ENCODE peak calls at places on chromosomes 1 and 21, in nine cellular contexts. D is CD8-positive, alpha-beta memory T cell; V is A673; Z is PC-9; T is adipocyte; N is hepatocyte; Q is psoas muscle; E is tibial nerve; F is HepG2. W is an unnamed sample. For H3K4me1 and H3K36me3, the result is how much of the 10 kb centered on the place peaks cover.

GRCh38 chr1:210233495-210234253 is 1.1 kb downstream of the SERTAD4 start:
- DNase-seq in E (no peak), V (peak), F (no peak), T (peak), D (no peak), N (peak), Z (peak), Q (no peak), W (no peak)

GRCh38 chr1:97170296-97170695 is 448.7 kb downstream of the PTBP2 start:
- DNase-seq in Z (no peak), N (no peak), E (no peak), F (no peak), V (no peak), T (no peak), Q (no peak), D (no peak), W (no peak)

GRCh38 chr1:184494929-184495328 is 108.1 kb downstream of the C1orf21 start:
- DNase-seq in Z (no peak), Q (no peak), N (no peak), F (no peak), V (no peak), D (no peak), T (no peak), E (no peak), W (no peak)

GRCh38 chr1:109252893-109253802 is 3.8 kb downstream of the CELSR2 start:
- DNase-seq in E (no peak), V (peak), D (no peak), Z (no peak), N (no peak), Q (peak), T (no peak), F (no peak), W (peak)

GRCh38 chr1:52238887-52239707 is 97.2 kb downstream of the ZFYVE9 start:
- DNase-seq in N (no peak), Z (no peak), Q (no peak), V (no peak), T (no peak), E (no peak), F (no peak), D (no peak), W (no peak)

GRCh38 chr1:192477630-192478029 is 97.9 kb upstream of the RGS1 start:
- DNase-seq in Q (no peak), T (peak), V (peak), D (no peak), F (peak), E (no peak), N (peak), Z (no peak), W (no peak)

GRCh38 chr1:62218603-62219002 is 24.0 kb downstream of the L1TD1 start:
- DNase-seq in V (no peak), F (no peak), T (no peak), Q (no peak), D (no peak), E (no peak), Z (no peak), N (no peak), W (no peak)

GRCh38 chr1:2391034-2391384 is 345 bp downstream of the MORN1 start:
- DNase-seq in N (peak), Z (no peak), D (peak), E (no peak), T (peak), V (peak), F (no peak), Q (peak), W (no peak)

GRCh38 chr1:34742667-34743270 is 12.1 kb upstream of the GJB5 start:
- DNase-seq in Z (peak), Q (peak), V (peak), E (peak), D (peak), F (peak), N (peak), T (peak), W (peak)

GRCh38 chr1:201191723-201192477 is 1.3 kb downstream of the IGFN1 start:
- DNase-seq in N (no peak), E (no peak), Q (no peak), T (peak), F (no peak), D (no peak), V (peak), Z (peak), W (no peak)

GRCh38 chr21:27885296-27885711 is 918.4 kb upstream of the ADAMTS5 start:
- DNase-seq in T (no peak), F (no peak), V (no peak), Z (no peak), D (no peak), N (no peak), Q (peak), E (no peak), W (no peak)

GRCh38 chr1:203506821-203507220 is 12.9 kb downstream of the OPTC start:
- DNase-seq in N (no peak), Q (no peak), E (no peak), Z (no peak), T (peak), F (no peak), D (no peak), V (no peak), W (no peak)

GRCh38 chr1:234758851-234759250 is 148.9 kb upstream of the IRF2BP2 start:
- DNase-seq in V (no peak), N (no peak), E (no peak), D (peak), Z (no peak), Q (no peak), T (no peak), F (no peak), W (no peak)

GRCh38 chr1:161046574-161047167 is 894 bp upstream of the USF1 start:
- DNase-seq in N (no peak), Z (no peak), F (no peak), T (no peak), D (no peak), Q (no peak), E (no peak), V (no peak), W (no peak)

GRCh38 chr1:207361910-207362309 is 40.4 kb downstream of the CD55 start:
- DNase-seq in E (no peak), F (no peak), V (no peak), Q (no peak), N (no peak), T (no peak), Z (no peak), D (no peak), W (no peak)

GRCh38 chr1:240765732-240766363 is 153.9 kb upstream of the GREM2 start:
- DNase-seq in V (no peak), Z (peak), T (peak), N (peak), Q (no peak), E (no peak), D (no peak), F (no peak), W (no peak)

GRCh38 chr1:169288011-169288414 is 79.6 kb downstream of the NME7 start:
- DNase-seq in Z (peak), E (no peak), V (peak), F (peak), D (no peak), T (peak), Q (no peak), N (no peak), W (no peak)

GRCh38 chr1:17232759-17233661 is 15.9 kb upstream of the PADI3 start:
- DNase-seq in N (peak), V (peak), T (peak), F (no peak), D (no peak), Z (no peak), E (no peak), Q (no peak), W (no peak)

GRCh38 chr1:65459397-65459768 is 38.9 kb downstream of the LEPR start:
- DNase-seq in D (no peak), V (peak), Z (peak), Q (no peak), F (peak), N (peak), T (peak), E (no peak), W (no peak)

GRCh38 chr1:6912507-6912906 is 127.3 kb downstream of the CAMTA1 start:
- DNase-seq in Q (no peak), V (peak), T (no peak), D (no peak), F (no peak), E (no peak), N (no peak), Z (no peak), W (no peak)

GRCh38 chr21:42456457-42456856 is 39.6 kb downstream of the RSPH1 start:
- DNase-seq in E (no peak), Q (no peak), V (peak), N (no peak), T (no peak), Z (no peak), D (no peak), F (no peak), W (no peak)

GRCh38 chr1:103525114-103525606 is 339 bp upstream of the RNPC3 start:
- DNase-seq in E (peak), T (peak), D (no peak), Q (no peak), N (peak), Z (no peak), V (peak), F (peak), W (peak)

GRCh38 chr1:60564856-60565445 is 491.4 kb upstream of the C1orf87 start:
- DNase-seq in D (no peak), T (no peak), V (no peak), Q (no peak), Z (no peak), E (no peak), F (no peak), N (no peak), W (no peak)

GRCh38 chr21:39451332-39452206 is at the start of gene SH3BGR:
- DNase-seq in Q (peak), Z (peak), E (no peak), V (no peak), N (no peak), D (no peak), T (peak), F (no peak), W (no peak)

GRCh38 chr1:101174722-101175121 is 62.1 kb upstream of the S1PR1 start:
- DNase-seq in N (no peak), Z (peak), F (no peak), Q (no peak), T (peak), D (no peak), E (no peak), V (no peak), W (no peak)

GRCh38 chr1:89200668-89201488 is 2.1 kb upstream of the GBP4 start:
- DNase-seq in E (no peak), Q (no peak), T (peak), F (no peak), N (no peak), D (no peak), Z (no peak), V (peak), W (no peak)

GRCh38 chr1:109882288-109883245 is 28.1 kb upstream of the CSF1 start:
- DNase-seq in V (no peak), N (no peak), T (no peak), D (no peak), Q (no peak), F (peak), Z (no peak), E (no peak), W (no peak)

GRCh38 chr1:6134206-6134605 is 45.9 kb downstream of the CHD5 start:
- DNase-seq in Z (no peak), T (no peak), F (no peak), N (no peak), V (no peak), Q (peak), D (no peak), E (no peak), W (no peak)

GRCh38 chr21:37383066-37383465 is 16.5 kb downstream of the DYRK1A start:
- DNase-seq in F (no peak), D (no peak), Z (no peak), Q (no peak), N (no peak), V (peak), E (no peak), T (peak), W (no peak)

DNA sequence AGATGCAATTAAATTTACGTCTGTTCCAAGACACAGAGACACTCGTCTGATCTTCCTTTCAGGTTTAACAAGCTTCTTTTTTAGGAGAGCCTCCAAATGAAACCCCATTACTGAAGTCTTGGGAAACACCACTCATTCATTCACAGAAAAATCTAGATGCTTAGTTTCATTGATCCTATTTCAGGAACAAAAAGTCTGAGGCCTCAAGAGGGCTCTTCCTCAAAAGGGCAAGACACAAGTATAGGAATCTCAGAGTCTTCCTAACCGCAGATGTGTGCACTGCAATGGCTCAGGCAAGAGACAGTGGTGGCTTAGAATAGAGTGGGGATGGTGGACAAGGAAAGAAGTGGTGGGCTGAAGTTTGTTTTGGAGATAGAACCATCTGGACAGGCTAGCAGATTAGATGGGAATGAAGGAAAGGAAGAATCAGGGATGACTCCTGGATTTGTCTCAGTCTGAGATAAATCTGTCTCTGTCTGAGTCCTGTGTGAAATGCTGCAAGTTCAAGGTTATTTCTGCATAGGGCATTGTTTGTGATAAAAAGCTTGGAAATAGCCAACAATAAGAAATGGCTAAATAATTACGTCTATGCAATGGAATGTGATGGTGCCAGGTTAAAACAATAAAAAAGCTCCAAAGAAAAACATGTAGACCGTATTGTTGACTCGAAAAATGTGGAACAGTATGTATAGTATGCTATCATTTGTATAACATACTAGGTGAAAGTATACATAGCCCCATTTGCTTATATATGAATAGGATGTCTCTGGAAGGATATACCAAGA is 8.9 kb upstream of the CTSE start:
- DNase-seq in T (no peak), Z (no peak), F (no peak), V (no peak), D (no peak), Q (no peak), E (no peak), N (no peak), W (no peak)
- H3K4me1 ChIP-seq in T (under half), Z (under half), F (under half), V (under half), D (under half), Q (under half), E (under half), N (under half), W (under half)

GRCh38 chr21:34319585-34319984 is 44.2 kb upstream of the KCNE2 start:
- DNase-seq in T (no peak), V (no peak), Q (no peak), F (no peak), N (no peak), D (no peak), Z (no peak), E (no peak), W (no peak)
- H3K4me3 ChIP-seq in T (no peak), V (no peak), Q (no peak), F (no peak), N (no peak), D (no peak), Z (no peak), E (no peak), W (no peak)

DNA sequence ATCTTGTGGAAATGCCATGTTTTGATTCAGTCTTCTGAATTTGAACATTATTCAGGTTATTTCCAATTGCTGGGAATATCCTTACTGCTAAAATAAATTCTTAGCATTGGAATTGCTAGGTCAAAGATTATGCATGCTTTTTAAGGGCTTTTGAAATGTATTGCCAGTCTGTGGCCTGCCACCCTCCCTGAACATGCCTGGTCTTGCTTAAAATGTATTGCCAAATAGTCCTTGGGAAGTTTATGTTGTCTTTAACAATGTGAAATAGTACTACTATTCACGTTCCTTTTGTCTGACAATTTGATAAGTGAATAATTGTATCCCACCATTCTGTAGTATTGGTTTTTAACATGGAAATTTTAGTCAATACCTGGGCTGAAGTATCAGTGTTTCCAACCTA is 13.6 kb downstream of the TARDBP start:
- DNase-seq in V (no peak), F (no peak), Q (no peak), Z (no peak), E (no peak), D (no peak), T (no peak), N (no peak), W (no peak)
- H3K36me3 ChIP-seq in V (half or more), F (under half), Q (half or more), Z (under half), E (under half), D (under half), T (half or more), N (under half), W (under half)

GRCh38 chr1:1132928-1133750 is 17.2 kb upstream of the C1orf159 start:
- DNase-seq in E (peak), Z (peak), D (no peak), Q (peak), N (no peak), V (no peak), F (no peak), T (no peak), W (no peak)
- H3K4me1 ChIP-seq in E (under half), Z (under half), D (under half), Q (under half), N (under half), V (under half), F (half or more), T (under half), W (under half)

DNA sequence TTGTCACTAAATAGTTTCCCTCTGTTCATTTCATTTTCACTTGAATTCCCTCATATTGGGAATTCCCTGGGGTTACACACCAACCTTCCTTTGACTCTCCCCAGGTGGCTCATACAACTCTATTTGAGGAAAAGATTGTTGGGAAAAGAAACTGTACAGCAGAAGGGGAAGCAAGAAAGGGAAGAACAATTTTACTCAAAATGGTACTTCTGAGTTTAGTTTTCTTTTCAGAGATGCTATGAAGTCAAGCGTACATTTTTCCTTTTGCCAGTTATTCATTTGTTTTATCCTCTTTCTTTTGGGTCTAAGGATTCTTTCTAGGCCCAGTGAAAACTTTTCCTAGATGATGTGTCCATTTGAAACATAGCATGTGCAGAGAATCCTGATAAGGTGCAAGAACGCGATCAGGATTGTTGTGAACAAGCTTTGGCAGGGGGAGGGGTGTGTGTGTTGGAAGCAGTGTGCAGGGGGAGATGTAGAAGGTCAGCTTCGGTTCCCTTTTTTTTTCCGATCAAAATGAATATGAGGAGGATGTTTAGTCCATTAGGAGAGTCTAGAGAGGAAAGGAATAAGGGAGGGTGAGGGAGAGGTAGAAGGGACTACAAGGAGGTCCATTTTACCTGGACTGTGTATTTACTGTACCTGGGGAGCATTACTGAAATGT is 26.8 kb upstream of the CD1D start:
- DNase-seq in Z (no peak), F (no peak), Q (no peak), T (no peak), V (no peak), D (no peak), N (no peak), E (no peak), W (no peak)
- H3K4me3 ChIP-seq in Z (no peak), F (no peak), Q (no peak), T (no peak), V (no peak), D (no peak), N (no peak), E (no peak), W (no peak)

GRCh38 chr1:182575540-182576149 is 13.4 kb downstream of the RNASEL start:
- DNase-seq in V (no peak), Z (peak), N (peak), F (peak), D (no peak), T (peak), Q (no peak), E (no peak), W (peak)

GRCh38 chr1:182586380-182586779 is 2.7 kb downstream of the RNASEL start:
- DNase-seq in Z (no peak), Q (no peak), N (no peak), T (no peak), V (no peak), E (no peak), F (no peak), D (no peak), W (no peak)

GRCh38 chr1:182584746-182585145 is 4.3 kb downstream of the RNASEL start:
- DNase-seq in N (no peak), E (no peak), D (no peak), V (no peak), Q (no peak), F (no peak), Z (no peak), T (no peak), W (peak)

DNA sequence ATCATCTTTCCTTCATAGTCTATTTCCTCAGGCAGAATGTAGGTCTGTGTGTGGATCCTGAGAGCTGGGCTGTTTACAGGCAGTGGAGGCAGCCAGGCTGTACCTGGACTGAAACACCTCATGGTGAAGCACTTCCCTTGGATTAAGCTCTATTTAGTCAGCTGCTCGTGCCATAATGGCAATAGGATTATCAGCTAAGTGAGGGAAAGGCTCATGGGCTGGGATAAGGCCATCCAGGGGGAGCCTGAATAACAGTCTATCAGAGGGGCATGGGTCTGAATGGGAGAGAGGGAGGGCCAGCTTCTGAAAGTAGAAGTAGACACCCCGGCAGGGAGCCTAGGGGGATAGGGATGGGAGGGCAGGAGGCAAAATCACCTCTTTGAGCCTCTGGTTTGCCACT is 8.3 kb downstream of the RNASEL start:
- DNase-seq in D (no peak), N (no peak), Z (no peak), F (no peak), T (no peak), V (no peak), Q (no peak), E (no peak), W (no peak)
- H3K36me3 ChIP-seq in D (under half), N (under half), Z (under half), F (under half), T (under half), V (under half), Q (under half), E (under half), W (under half)

GRCh38 chr1:50425376-50426107 is 2.3 kb upstream of the DMRTA2 start:
- DNase-seq in V (peak), Q (no peak), N (no peak), D (no peak), E (no peak), F (no peak), Z (no peak), T (no peak), W (no peak)
- H3K4me1 ChIP-seq in V (under half), Q (under half), N (under half), D (under half), E (under half), F (under half), Z (under half), T (under half), W (under half)

GRCh38 chr1:228455715-228456114 is 31.5 kb upstream of the RNF187 start:
- DNase-seq in D (no peak), Z (no peak), T (peak), E (no peak), Q (no peak), V (no peak), N (no peak), F (no peak), W (no peak)

GRCh38 chr1:228456252-228457016 is 30.7 kb upstream of the RNF187 start:
- DNase-seq in Q (no peak), F (no peak), N (no peak), E (no peak), T (no peak), D (no peak), V (no peak), Z (no peak), W (no peak)

GRCh38 chr1:228459091-228459993 is 27.8 kb upstream of the RNF187 start:
- DNase-seq in E (peak), Q (peak), D (peak), F (peak), Z (peak), V (peak), T (peak), N (peak), W (peak)

GRCh38 chr1:228457017-228457395 is 30.2 kb upstream of the RNF187 start:
- DNase-seq in F (no peak), T (no peak), Z (no peak), D (no peak), E (no peak), Q (no peak), N (no peak), V (no peak), W (no peak)

GRCh38 chr1:228457396-228458176 is 29.6 kb upstream of the RNF187 start:
- DNase-seq in Q (peak), F (no peak), D (peak), Z (peak), E (peak), T (peak), V (peak), N (peak), W (peak)
- H3K4me3 ChIP-seq in Q (peak), F (no peak), D (peak), Z (peak), E (peak), T (peak), V (peak), N (peak), W (peak)